ENCODE peak calls at places on chromosomes 11 and 22, in seven cellular contexts. X is H1, J is GM12891, Y is K562, V is SK-N-SH, I is GM12878, C is HepG2. D is an unnamed sample.
A peak's percentile ranks its signal among the peaks of the same experiment; 100 is the strongest.

GRCh38 chr22:31742115-31742514 is 7.8 kb downstream of the PRR14L start:
- DNase-seq in X (no peak), C (no peak), V (no peak), I (no peak), Y (no peak), J (no peak), D (no peak)

GRCh38 chr22:44210721-44211120 is 30.0 kb downstream of the PARVG start:
- DNase-seq in I (no peak), C (no peak), J (no peak), Y (no peak), X (no peak), V (no peak), D (no peak)

GRCh38 chr22:37609240-37610152 is 862 bp downstream of the GGA1 start:
- DNase-seq in X (no peak), I (no peak), J (no peak), V (peak; percentile 71), C (no peak), Y (peak; percentile 75), D (no peak)

GRCh38 chr22:37559901-37560681 is at the start of gene CDC42EP1:
- DNase-seq in C (no peak), J (no peak), V (peak; percentile 79), I (no peak), Y (peak; percentile 62), X (no peak), D (no peak)

GRCh38 chr22:31218565-31219262 is 6.6 kb downstream of the LIMK2 start:
- DNase-seq in C (no peak), Y (no peak), I (no peak), J (no peak), X (no peak), V (no peak), D (no peak)

GRCh38 chr11:29518389-29519174 is 498.2 kb downstream of the KCNA4 start:
- DNase-seq in J (no peak), Y (no peak), I (no peak), V (no peak), X (no peak), C (no peak), D (no peak)

GRCh38 chr11:66851698-66852465 is 5.0 kb upstream of the LRFN4 start:
- DNase-seq in X (no peak), J (peak; percentile 74), C (no peak), Y (peak; percentile 58), I (no peak), V (peak; percentile 31), D (peak; percentile 67)

GRCh38 chr22:26452236-26453016 is 23.4 kb downstream of the ASPHD2 start:
- DNase-seq in I (no peak), C (no peak), V (no peak), Y (no peak), J (no peak), X (no peak), D (no peak)

GRCh38 chr22:27515091-27515523 is 286.4 kb downstream of the MN1 start:
- DNase-seq in V (no peak), Y (no peak), X (no peak), I (no peak), J (no peak), C (no peak), D (no peak)

DNA sequence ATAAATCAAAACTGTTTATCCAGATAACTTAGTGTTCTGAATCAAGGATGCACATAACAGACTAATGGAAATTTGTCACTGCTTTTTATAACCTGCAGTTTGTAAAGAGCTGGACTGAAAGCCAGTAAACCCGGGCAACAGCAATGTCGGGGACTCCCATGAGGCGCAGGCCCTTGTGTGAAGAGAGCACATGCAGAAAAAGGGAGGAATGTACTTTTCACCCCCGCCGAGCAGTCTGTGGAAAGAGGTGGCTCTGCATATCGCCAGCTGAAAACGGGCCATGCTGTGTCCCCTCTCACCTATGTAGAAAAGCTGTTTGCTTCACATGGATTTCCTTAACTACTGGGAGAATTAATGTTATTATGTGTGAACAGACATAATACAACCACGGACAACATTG is 291.2 kb downstream of the CADM1 start:
- DNase-seq in I (no peak), V (no peak), J (no peak), Y (no peak), C (no peak), X (no peak), D (no peak)
- TF ChIP-seq TAF1 in I (no peak), V (no peak), J (no peak), Y (no peak), C (no peak), X (no peak), D (no peak)

GRCh38 chr11:62390727-62391126 is 28.1 kb upstream of the SCGB1A1 start:
- DNase-seq in J (no peak), X (no peak), Y (no peak), I (no peak), V (no peak), C (no peak), D (no peak)

GRCh38 chr11:62391642-62392425 is 27.0 kb upstream of the SCGB1A1 start:
- DNase-seq in C (no peak), X (no peak), V (no peak), J (no peak), I (no peak), Y (no peak), D (no peak)

GRCh38 chr11:62387381-62387780 is 31.5 kb upstream of the SCGB1A1 start:
- DNase-seq in I (no peak), V (no peak), X (no peak), J (no peak), Y (no peak), C (no peak), D (no peak)

GRCh38 chr11:62390237-62390636 is 28.6 kb upstream of the SCGB1A1 start:
- DNase-seq in C (no peak), I (no peak), J (no peak), X (no peak), V (no peak), Y (no peak), D (no peak)

DNA sequence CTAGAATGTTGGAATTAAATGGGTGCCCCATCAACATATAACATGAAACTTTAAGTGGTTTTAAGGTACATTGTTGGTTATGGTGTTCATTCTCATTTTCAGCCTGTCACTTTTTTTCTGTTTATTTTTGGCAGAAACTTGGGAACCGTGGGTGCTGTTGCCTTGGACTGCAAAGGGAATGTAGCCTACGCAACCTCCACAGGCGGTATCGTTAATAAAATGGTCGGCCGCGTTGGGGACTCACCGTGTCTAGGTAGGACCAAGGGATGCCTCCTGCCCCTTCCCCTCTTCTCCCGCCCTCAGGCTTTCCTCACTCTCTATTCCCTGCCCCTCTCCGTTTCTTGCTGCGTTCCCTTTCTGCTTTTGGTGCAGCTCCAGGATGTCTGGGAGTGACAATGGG is 29.8 kb upstream of the SCGB1A1 start:
- DNase-seq in Y (no peak), I (no peak), X (no peak), C (no peak), V (no peak), J (no peak), D (no peak)
- TF ChIP-seq TAF1 in Y (no peak), I (no peak), X (no peak), C (no peak), V (no peak), J (no peak), D (no peak)

GRCh38 chr11:112265659-112266409 is 5.2 kb upstream of the PLET1 start:
- DNase-seq in C (no peak), I (no peak), X (no peak), J (no peak), V (peak; percentile 80), Y (no peak), D (no peak)
- TF ChIP-seq TAF1 in C (no peak), I (no peak), X (no peak), J (no peak), V (no peak), Y (no peak), D (no peak)

GRCh38 chr11:14021738-14022137 is 59.2 kb downstream of the SPON1 start:
- DNase-seq in V (no peak), Y (no peak), I (no peak), J (no peak), X (no peak), C (no peak), D (no peak)

GRCh38 chr11:14018441-14018840 is 55.9 kb downstream of the SPON1 start:
- DNase-seq in I (no peak), X (no peak), V (no peak), C (no peak), Y (no peak), J (no peak), D (no peak)

GRCh38 chr11:14022251-14022650 is 59.7 kb downstream of the SPON1 start:
- DNase-seq in Y (no peak), V (no peak), I (no peak), C (no peak), J (no peak), X (no peak), D (no peak)

GRCh38 chr11:14026961-14027360 is 64.4 kb downstream of the SPON1 start:
- DNase-seq in Y (no peak), X (no peak), V (no peak), C (no peak), J (no peak), I (no peak), D (no peak)

DNA sequence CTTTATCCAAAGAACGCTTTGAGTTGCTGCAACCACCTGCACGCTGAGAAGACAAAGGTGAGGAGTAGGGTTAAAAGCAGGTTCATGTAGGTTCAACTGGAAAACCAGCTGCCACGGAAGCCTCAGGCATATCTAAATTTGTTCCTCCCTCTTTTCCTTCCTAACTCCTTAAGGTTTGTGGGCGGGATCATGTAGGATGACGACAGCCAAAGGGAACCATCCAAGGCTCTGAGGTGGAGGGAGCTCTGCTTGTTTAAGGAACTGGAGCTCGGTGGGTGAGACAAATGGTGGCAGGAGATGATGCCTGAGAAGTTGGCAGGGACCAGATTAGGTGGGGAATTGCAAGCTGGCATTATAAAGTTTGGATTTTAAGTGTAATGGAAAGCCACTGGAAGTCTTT is 60.3 kb downstream of the SPON1 start:
- DNase-seq in X (no peak), V (no peak), Y (no peak), I (no peak), J (no peak), C (no peak), D (no peak)
- TF ChIP-seq TAF1 in X (no peak), V (no peak), Y (no peak), I (no peak), J (no peak), C (no peak), D (no peak)

GRCh38 chr11:70024773-70025045 is 53.4 kb upstream of the ANO1 start:
- DNase-seq in C (no peak), I (no peak), V (no peak), Y (no peak), X (no peak), J (no peak), D (no peak)

GRCh38 chr11:70026726-70027125 is 51.4 kb upstream of the ANO1 start:
- DNase-seq in J (no peak), X (no peak), Y (no peak), C (no peak), V (no peak), I (no peak), D (no peak)

GRCh38 chr11:70024036-70024772 is 53.9 kb upstream of the ANO1 start:
- DNase-seq in J (no peak), I (no peak), Y (no peak), V (no peak), C (no peak), X (no peak), D (no peak)

GRCh38 chr11:70026012-70026411 is 52.1 kb upstream of the ANO1 start:
- DNase-seq in J (no peak), C (no peak), I (no peak), Y (no peak), X (no peak), V (no peak), D (no peak)

GRCh38 chr11:70025308-70025707 is 52.8 kb upstream of the ANO1 start:
- DNase-seq in C (no peak), Y (no peak), J (no peak), V (no peak), X (no peak), I (no peak), D (no peak)
- TF ChIP-seq TAF1 in C (no peak), Y (no peak), J (no peak), V (no peak), X (no peak), I (no peak), D (no peak)

GRCh38 chr22:46936378-46936916 is 174.0 kb downstream of the TBC1D22A start:
- DNase-seq in J (no peak), Y (no peak), C (peak; percentile 76), I (no peak), X (no peak), V (no peak), D (no peak)
- TF ChIP-seq TAF1 in J (no peak), Y (no peak), C (peak; percentile 15), I (no peak), X (no peak), V (no peak), D (no peak)

D was measured in GM12892.